ENCODE peak calls at places on chromosomes 5 and 9, in four cellular contexts. P is H1, W is mesenchymal stem cell, R is IMR-90. X is an unnamed sample.

GRCh38 chr5:124651663-124652513 is 94.6 kb downstream of the ZNF608 start:
- DNase-seq in P (peak), W (peak), R (no peak), X (peak)

GRCh38 chr5:140443-140829 is 48.5 kb downstream of the PLEKHG4B start:
- DNase-seq in P (no peak), W (no peak), R (no peak), X (no peak)

GRCh38 chr5:56279979-56280378 is 46.8 kb upstream of the ANKRD55 start:
- DNase-seq in P (no peak), W (peak), R (peak), X (no peak)

GRCh38 chr9:129138476-129139232 is 27.4 kb downstream of the PTPA start:
- DNase-seq in P (no peak), W (peak), R (peak), X (no peak)

GRCh38 chr5:89283758-89284493 is 400.9 kb upstream of the MEF2C start:
- DNase-seq in P (no peak), W (peak), R (no peak), X (no peak)

GRCh38 chr5:125913200-125913599 is 510.0 kb upstream of the GRAMD2B start:
- DNase-seq in P (no peak), W (no peak), R (no peak), X (no peak)

GRCh38 chr5:149732500-149733128 is 2.5 kb downstream of the PPARGC1B start:
- DNase-seq in P (no peak), W (peak), R (no peak), X (no peak)

GRCh38 chr5:663436-664342 is 29.5 kb downstream of the TPPP start:
- DNase-seq in P (no peak), W (no peak), R (no peak), X (no peak)

GRCh38 chr5:167743685-167744084 is 547.8 kb upstream of the WWC1 start:
- DNase-seq in P (no peak), W (peak), R (peak), X (no peak)

GRCh38 chr5:43215073-43215631 is 23.1 kb downstream of the NIM1K start:
- DNase-seq in P (no peak), W (peak), R (no peak), X (no peak)

GRCh38 chr5:175572922-175573321 is 84.9 kb upstream of the HRH2 start:
- DNase-seq in P (no peak), W (peak), R (peak), X (no peak)

GRCh38 chr5:148956632-148957385 is 106.1 kb downstream of the SH3TC2 start:
- DNase-seq in P (no peak), W (no peak), R (peak), X (no peak)

GRCh38 chr5:27377626-27378025 is 339.2 kb upstream of the CDH9 start:
- DNase-seq in P (no peak), W (peak), R (no peak), X (no peak)

GRCh38 chr5:132375957-132376356 is 6.4 kb downstream of the SLC22A5 start:
- DNase-seq in P (no peak), W (no peak), R (no peak), X (no peak)

GRCh38 chr9:87149794-87150193 is 202.5 kb upstream of the GAS1 start:
- DNase-seq in P (no peak), W (no peak), R (peak), X (no peak)

GRCh38 chr5:88878976-88879375 is 4.0 kb downstream of the MEF2C start:
- DNase-seq in P (no peak), W (peak), R (peak), X (no peak)

GRCh38 chr9:120386390-120387131 is 193.4 kb downstream of the CDK5RAP2 start:
- DNase-seq in P (no peak), W (no peak), R (no peak), X (no peak)

GRCh38 chr5:90020575-90021535 is 388.7 kb downstream of the CETN3 start:
- DNase-seq in P (no peak), W (peak), R (peak), X (no peak)

GRCh38 chr5:130138406-130139060 is 234.3 kb downstream of the CHSY3 start:
- DNase-seq in P (no peak), W (no peak), R (no peak), X (no peak)

GRCh38 chr9:89484475-89485404 is 13.2 kb downstream of the SEMA4D start:
- DNase-seq in P (no peak), W (peak), R (peak), X (no peak)
- H3K4me3 ChIP-seq in P (no peak), W (no peak), R (no peak), X (peak)

GRCh38 chr9:88989961-88990570 is 1.2 kb upstream of the S1PR3 start:
- DNase-seq in P (peak), W (no peak), R (no peak), X (peak)
- H4K8ac ChIP-seq in P (peak), W (peak), R (peak), X (peak)

GRCh38 chr5:180622910-180623309 is 26.5 kb downstream of the FLT4 start:
- DNase-seq in P (no peak), W (no peak), R (no peak), X (no peak)
- H3K9ac ChIP-seq in P (no peak), W (no peak), R (no peak), X (no peak)

GRCh38 chr5:61254969-61255555 is 77.0 kb upstream of the ZSWIM6 start:
- DNase-seq in P (no peak), W (no peak), R (no peak), X (no peak)

GRCh38 chr5:61256474-61256873 is 75.6 kb upstream of the ZSWIM6 start:
- DNase-seq in P (no peak), W (no peak), R (no peak), X (no peak)

GRCh38 chr5:61252643-61252925 is 79.5 kb upstream of the ZSWIM6 start:
- DNase-seq in P (no peak), W (no peak), R (no peak), X (no peak)

GRCh38 chr5:61251874-61252642 is 80.0 kb upstream of the ZSWIM6 start:
- DNase-seq in P (no peak), W (no peak), R (no peak), X (no peak)

DNA sequence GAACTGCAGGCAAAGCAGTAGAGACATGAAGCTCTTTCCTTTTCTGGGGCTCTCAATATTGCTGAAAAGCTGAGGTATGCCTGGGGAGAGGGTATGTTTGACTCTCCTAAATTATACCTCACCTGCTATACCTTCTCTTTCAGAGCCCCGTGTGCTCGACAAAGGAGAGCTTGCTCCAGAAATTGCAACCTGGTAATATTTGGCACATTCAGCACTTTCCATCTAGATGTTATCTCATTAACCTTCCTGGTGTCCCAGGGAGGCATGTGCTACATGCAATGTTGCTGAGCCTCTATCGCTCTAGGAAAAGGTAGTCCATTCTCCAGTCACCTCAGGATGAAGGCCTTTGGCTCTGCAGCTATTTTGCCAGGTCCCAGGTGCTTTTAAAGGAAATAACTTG is 78.5 kb upstream of the ZSWIM6 start:
- DNase-seq in P (no peak), W (no peak), R (no peak), X (no peak)
- H3K4me3 ChIP-seq in P (no peak), W (no peak), R (no peak), X (no peak)

GRCh38 chr5:179275381-179275878 is 69.8 kb downstream of the ADAMTS2 start:
- DNase-seq in P (no peak), W (no peak), R (no peak), X (no peak)

GRCh38 chr5:179276838-179277395 is 68.3 kb downstream of the ADAMTS2 start:
- DNase-seq in P (no peak), W (no peak), R (no peak), X (no peak)

GRCh38 chr5:179274321-179275315 is 70.6 kb downstream of the ADAMTS2 start:
- DNase-seq in P (no peak), W (no peak), R (no peak), X (no peak)

GRCh38 chr5:179278119-179278518 is 67.1 kb downstream of the ADAMTS2 start:
- DNase-seq in P (no peak), W (peak), R (peak), X (no peak)

DNA sequence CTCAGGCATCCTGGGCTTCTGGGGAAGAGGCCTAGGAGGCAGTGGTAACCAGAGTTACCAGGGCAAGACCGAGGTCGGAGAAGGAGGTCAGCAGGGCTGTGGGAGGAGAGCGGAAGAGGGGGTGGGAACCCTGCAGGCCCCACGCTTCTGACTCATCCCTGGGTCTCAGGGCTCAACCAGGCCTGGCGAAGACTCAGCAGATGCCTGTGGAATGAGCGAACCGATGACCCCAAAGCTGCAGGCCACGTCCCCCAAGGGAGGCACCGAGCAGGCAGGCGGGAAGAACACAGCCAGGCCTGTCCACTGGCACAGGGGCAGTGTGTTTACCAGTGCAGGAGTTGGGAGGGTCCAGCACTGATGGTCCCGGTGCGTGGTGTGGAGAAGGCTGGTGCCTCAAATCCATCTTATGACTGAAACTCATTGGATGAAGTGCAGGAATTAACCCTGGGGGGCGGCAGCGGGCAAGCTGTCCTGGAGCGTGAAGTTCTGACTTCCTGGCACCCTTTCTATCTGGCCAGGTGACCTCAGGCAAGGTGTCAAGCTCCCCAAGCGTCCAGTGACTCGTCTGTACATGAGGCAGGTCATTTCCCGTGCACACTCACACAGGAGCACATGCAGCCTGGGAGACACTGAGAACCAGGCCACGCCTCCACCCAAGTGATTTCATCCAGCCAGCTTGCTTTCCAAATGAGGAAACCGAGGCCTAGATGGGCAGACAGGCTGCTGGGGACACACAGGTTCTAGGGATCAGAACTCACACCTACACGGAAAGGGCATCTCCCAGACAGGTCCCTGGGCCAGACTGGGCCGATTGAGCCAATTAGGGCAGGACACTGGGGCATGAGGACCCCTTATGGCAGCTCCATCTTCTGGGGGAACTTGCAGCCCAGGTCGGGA is 69.1 kb downstream of the ADAMTS2 start:
- DNase-seq in P (no peak), W (peak), R (peak), X (no peak)
- H4K8ac ChIP-seq in P (no peak), W (peak), R (peak), X (no peak)

GRCh38 chr9:105828596-105829213 is 134.4 kb downstream of the TMEM38B start:
- DNase-seq in P (no peak), W (no peak), R (no peak), X (no peak)

GRCh38 chr9:105833271-105833975 is 139.1 kb downstream of the TMEM38B start:
- DNase-seq in P (no peak), W (no peak), R (peak), X (no peak)

GRCh38 chr9:105834404-105834803 is 140.1 kb downstream of the TMEM38B start:
- DNase-seq in P (no peak), W (no peak), R (no peak), X (no peak)

GRCh38 chr9:105835721-105836120 is 141.4 kb downstream of the TMEM38B start:
- DNase-seq in P (no peak), W (no peak), R (peak), X (no peak)

GRCh38 chr9:105832311-105832710 is 138.0 kb downstream of the TMEM38B start:
- DNase-seq in P (no peak), W (no peak), R (peak), X (no peak)
- H3K9ac ChIP-seq in P (no peak), W (no peak), R (no peak), X (no peak)

DNA sequence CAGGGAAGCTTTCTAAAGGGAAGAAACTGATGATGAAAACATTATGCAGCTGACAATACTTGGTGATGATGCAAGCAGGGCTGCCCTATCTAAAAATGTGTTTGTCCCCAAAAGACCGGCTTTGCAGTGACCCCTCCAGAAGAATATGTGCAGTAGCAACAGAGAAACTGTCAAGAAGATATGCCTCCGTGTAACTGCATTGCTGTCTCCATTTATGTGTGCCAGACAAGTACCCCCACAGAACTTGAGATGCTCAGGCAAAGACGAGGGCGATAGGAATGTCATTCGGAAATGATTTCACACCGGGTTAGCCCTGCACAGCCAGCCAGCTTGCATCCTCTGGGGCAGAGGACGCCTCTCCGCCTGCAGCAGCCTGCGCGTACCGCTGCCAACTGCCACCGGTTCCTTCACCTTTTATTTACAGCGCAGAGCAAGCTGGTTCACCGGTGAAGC is 2.1 kb downstream of the GABBR2 start:
- DNase-seq in P (no peak), W (no peak), R (peak), X (no peak)
- H3K4me3 ChIP-seq in P (no peak), W (no peak), R (peak), X (no peak)

DNA sequence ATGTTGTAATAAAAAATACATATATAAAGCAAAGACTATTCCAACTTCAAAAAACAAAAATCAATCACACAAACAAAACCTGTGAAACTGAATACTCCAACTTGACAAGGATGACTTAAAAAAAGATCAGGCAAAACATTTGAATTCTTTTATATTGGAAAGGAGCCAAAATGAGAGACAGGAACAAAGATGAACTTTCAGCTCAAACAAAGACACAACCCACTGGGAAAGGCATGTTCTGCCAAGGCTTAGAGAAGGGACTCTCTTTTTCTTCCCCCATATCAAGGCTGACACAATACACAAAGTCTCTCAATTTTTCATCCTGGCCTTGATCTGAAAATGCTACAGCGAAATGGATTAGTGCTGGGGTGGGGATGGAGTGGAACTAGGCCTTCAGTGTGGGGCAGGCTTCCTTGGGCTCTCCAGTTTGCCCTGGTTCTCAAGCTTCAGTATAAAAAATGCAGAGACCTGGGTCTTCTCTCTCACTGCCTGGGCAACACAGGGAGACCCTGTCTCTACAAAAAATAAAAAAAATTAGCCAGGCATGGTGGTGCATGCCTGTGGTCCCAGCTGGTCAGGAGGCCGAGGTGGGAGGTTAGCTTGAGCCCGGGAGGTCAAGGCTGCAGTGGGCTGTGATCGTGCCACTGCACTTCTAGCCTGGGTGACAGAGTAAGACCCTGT is 11.6 kb upstream of the FAM169A start:
- DNase-seq in P (no peak), W (no peak), R (no peak), X (no peak)
- H4K8ac ChIP-seq in P (no peak), W (no peak), R (no peak), X (no peak)

GRCh38 chr9:130624154-130624553 is 40.2 kb upstream of the PRDM12 start:
- DNase-seq in P (no peak), W (no peak), R (no peak), X (no peak)
- H3K9ac ChIP-seq in P (no peak), W (no peak), R (no peak), X (no peak)

DNA sequence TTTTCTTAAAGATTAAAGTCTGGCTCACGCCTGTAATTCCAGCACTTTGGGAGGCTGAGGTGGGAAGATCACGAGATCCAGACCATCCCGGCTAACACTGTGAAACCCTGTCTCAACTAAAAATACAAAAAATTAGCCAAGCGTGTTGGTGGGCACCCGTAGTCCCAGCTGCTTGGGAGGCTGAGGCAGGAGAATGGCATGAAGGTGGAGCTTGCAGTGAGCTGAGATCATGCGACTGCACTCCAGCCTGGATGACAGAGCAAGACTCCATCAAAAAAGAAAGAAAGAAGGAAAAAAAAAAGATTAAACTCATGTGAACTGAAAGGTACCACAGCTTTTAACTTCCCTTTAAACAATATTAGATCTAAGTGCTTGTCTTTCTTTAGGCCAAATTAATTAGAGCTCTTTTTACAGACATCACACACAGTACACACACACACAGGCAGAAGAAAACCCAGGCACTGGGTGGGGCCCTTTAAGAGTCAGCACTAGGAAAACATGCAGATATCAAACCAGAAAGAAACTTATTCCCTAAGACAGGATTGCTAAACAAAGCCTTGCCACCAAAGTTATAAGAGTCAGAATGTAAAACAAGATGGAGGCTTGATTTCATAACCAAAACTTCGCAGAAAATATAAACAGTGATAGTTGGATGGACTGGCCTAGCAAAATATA is 29.3 kb upstream of the UHRF2 start:
- DNase-seq in P (no peak), W (peak), R (peak), X (no peak)
- H3K4me3 ChIP-seq in P (no peak), W (no peak), R (no peak), X (no peak)

X was measured in neuronal stem cell.